ENCODE peak calls at places on chromosomes 12 and 14, in six cellular contexts. H is mesendoderm, R is mesenchymal stem cell, E is neuronal stem cell, F is IMR-90, B is H1. O is an unnamed sample. For H3K36me3, the result is how much of the 10 kb centered on the place peaks cover.

GRCh38 chr12:9634177-9634803 is 26.6 kb upstream of the KLRB1 start:
- DNase-seq in H (peak), R (peak), E (peak), F (peak), B (peak), O (peak)

GRCh38 chr14:74506408-74506807 is 12.8 kb downstream of the ISCA2 start:
- DNase-seq in H (no peak), R (no peak), E (no peak), F (no peak), B (peak), O (no peak)

GRCh38 chr14:104297313-104297704 is 158.9 kb downstream of the KIF26A start:
- DNase-seq in H (no peak), R (no peak), E (no peak), F (no peak), B (no peak), O (no peak)

GRCh38 chr12:62259311-62259992 is 752 bp upstream of the USP15 start:
- DNase-seq in H (no peak), R (no peak), E (no peak), F (no peak), B (no peak), O (no peak)

GRCh38 chr12:67833602-67834001 is 155.6 kb upstream of the IFNG-AS1 start:
- DNase-seq in H (no peak), R (no peak), E (no peak), F (no peak), B (no peak), O (no peak)

GRCh38 chr14:59582161-59582560 is 5.5 kb upstream of the CCDC175 start:
- DNase-seq in H (no peak), R (peak), E (no peak), F (no peak), B (no peak), O (no peak)

GRCh38 chr14:92582706-92583452 is 69.3 kb downstream of the RIN3 start:
- DNase-seq in H (no peak), R (no peak), E (no peak), F (no peak), B (no peak), O (no peak)

GRCh38 chr14:90288646-90289355 is 32.4 kb downstream of the PSMC1 start:
- DNase-seq in H (no peak), R (no peak), E (no peak), F (peak), B (no peak), O (no peak)

GRCh38 chr14:95250936-95251335 is 68.8 kb downstream of the CLMN start:
- DNase-seq in H (no peak), R (no peak), E (no peak), F (no peak), B (no peak), O (no peak)

GRCh38 chr14:101927859-101928258 is 36.5 kb upstream of the DYNC1H1 start:
- DNase-seq in H (no peak), R (peak), E (no peak), F (peak), B (no peak), O (peak)

GRCh38 chr12:27095346-27095745 is 13.0 kb upstream of the C12orf71 start:
- DNase-seq in H (no peak), R (no peak), E (no peak), F (no peak), B (no peak), O (no peak)

GRCh38 chr12:27105746-27106536 is 23.6 kb upstream of the C12orf71 start:
- DNase-seq in H (no peak), R (peak), E (no peak), F (no peak), B (no peak), O (no peak)

GRCh38 chr12:27096420-27096819 is 14.0 kb upstream of the C12orf71 start:
- DNase-seq in H (no peak), R (no peak), E (no peak), F (peak), B (no peak), O (no peak)

GRCh38 chr12:27104546-27104945 is 22.2 kb upstream of the C12orf71 start:
- DNase-seq in H (no peak), R (peak), E (no peak), F (peak), B (no peak), O (no peak)

GRCh38 chr12:27101290-27101689 is 18.9 kb upstream of the C12orf71 start:
- DNase-seq in H (no peak), R (no peak), E (no peak), F (peak), B (no peak), O (no peak)
- H3K36me3 ChIP-seq in H (under half), R (under half), E (under half), F (under half), B (under half), O (under half)

DNA sequence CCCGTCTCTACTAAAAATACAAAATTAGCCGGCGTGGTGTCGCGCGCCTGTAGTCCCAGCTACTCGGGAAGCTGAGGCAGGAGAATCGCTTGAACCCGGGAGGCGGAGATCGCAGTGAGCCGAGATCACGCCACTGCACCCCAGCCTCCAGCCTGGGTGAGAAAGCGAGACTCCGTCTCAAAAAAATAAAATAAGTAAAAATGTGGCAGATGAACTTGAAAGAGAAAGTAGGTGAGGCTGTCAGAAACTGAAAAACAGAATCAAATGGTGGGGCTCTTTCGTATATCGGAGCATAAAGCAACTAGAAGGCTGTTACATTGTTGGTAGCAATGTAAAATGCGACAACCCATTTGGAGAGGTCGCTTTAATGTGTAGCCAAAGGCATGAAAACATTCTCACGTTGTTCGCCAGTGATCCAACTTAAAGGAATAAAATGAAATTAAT is 767 bp upstream of the CCNT1 start:
- DNase-seq in H (peak), R (peak), E (peak), F (peak), B (no peak), O (peak)
- H3K18ac ChIP-seq in H (no peak), R (peak), E (no peak), F (no peak), B (no peak), O (no peak)

GRCh38 chr12:47790676-47791350 is 17.8 kb downstream of the SLC48A1 start:
- DNase-seq in H (no peak), R (no peak), E (no peak), F (no peak), B (no peak), O (no peak)
- H3K36me3 ChIP-seq in H (under half), R (half or more), E (half or more), F (half or more), B (under half), O (half or more)

DNA sequence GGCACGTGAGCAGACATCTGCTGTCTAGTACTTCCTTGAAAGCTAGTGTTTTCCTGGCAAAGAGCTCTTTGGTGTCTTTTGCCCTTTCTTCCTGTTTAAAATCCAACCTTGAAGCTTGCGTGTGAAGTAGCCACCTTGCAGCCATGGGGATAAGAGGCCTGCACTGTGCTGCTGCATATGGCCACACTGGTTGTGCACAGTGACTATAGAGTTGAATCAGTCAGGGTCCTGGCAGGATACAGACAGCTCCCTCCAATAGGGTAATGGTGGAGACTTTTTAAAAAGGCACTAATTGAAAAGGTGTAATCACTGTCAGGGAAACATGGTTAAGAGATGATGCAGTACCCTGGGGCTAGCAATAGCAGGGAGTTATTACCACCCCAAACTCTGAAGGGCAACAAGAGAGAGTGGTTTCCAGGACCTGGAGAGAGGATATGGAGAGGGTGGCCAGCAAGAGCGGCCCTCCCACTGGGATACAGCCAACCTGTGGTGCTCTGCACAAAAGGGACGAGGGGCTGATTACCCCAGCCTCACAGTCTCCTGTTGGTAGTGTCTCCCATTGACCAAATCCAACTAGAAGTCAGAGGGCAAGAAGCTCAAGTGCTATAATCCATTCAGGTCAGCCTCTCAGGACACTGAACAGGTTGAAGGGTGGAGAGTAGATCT is 4.8 kb upstream of the GLT8D2 start:
- DNase-seq in H (peak), R (no peak), E (no peak), F (no peak), B (peak), O (no peak)
- H3K18ac ChIP-seq in H (no peak), R (no peak), E (no peak), F (no peak), B (peak), O (no peak)

DNA sequence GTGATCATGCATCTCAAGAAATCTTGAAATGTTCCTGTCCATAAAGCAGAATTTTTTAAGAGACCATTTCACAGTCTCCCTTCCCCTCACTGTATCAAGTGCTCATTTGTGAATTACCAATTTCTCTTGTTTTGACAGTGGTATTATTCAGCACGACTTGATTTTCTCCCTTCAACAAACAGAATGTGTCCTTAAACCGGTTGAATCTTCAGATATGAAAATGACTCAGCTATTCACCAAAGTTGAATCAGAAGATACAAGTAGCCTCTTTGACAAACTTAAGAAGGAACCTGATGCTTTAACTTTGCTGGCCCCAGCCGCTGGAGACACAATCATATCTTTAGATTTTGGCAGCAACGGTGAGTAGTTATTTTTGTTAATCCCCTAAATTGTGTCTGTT is 25.5 kb upstream of the SNAPC1 start:
- DNase-seq in H (no peak), R (no peak), E (no peak), F (peak), B (no peak), O (no peak)
- H3K36me3 ChIP-seq in H (under half), R (half or more), E (under half), F (half or more), B (under half), O (under half)

DNA sequence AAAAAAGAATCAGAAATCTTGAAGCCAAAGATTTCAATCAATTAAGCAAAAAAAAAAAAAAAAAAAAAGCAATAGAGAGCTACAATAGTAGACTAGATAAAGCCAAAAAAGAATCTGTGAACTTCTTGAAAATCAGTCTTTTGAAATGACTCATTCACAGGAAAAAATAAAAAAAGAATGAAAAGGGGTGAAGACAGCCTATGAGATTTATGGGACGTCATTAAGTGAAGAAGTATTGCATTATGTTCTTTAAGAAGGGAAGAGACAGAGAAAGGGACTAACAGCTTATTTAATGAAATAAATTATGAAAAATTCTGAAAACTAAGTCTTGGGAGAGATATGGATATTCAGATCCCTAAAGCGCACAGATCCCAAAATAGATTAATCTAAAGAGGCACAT is 103.8 kb downstream of the ACSS3 start:
- DNase-seq in H (no peak), R (peak), E (no peak), F (no peak), B (no peak), O (no peak)
- H3K18ac ChIP-seq in H (no peak), R (no peak), E (no peak), F (no peak), B (no peak), O (no peak)

GRCh38 chr14:20294636-20295035 is 11.1 kb downstream of the TTC5 start:
- DNase-seq in H (no peak), R (no peak), E (no peak), F (no peak), B (no peak), O (no peak)

GRCh38 chr14:20295067-20295466 is 10.7 kb downstream of the TTC5 start:
- DNase-seq in H (no peak), R (no peak), E (no peak), F (no peak), B (no peak), O (no peak)
- H3K36me3 ChIP-seq in H (under half), R (half or more), E (under half), F (under half), B (under half), O (under half)

DNA sequence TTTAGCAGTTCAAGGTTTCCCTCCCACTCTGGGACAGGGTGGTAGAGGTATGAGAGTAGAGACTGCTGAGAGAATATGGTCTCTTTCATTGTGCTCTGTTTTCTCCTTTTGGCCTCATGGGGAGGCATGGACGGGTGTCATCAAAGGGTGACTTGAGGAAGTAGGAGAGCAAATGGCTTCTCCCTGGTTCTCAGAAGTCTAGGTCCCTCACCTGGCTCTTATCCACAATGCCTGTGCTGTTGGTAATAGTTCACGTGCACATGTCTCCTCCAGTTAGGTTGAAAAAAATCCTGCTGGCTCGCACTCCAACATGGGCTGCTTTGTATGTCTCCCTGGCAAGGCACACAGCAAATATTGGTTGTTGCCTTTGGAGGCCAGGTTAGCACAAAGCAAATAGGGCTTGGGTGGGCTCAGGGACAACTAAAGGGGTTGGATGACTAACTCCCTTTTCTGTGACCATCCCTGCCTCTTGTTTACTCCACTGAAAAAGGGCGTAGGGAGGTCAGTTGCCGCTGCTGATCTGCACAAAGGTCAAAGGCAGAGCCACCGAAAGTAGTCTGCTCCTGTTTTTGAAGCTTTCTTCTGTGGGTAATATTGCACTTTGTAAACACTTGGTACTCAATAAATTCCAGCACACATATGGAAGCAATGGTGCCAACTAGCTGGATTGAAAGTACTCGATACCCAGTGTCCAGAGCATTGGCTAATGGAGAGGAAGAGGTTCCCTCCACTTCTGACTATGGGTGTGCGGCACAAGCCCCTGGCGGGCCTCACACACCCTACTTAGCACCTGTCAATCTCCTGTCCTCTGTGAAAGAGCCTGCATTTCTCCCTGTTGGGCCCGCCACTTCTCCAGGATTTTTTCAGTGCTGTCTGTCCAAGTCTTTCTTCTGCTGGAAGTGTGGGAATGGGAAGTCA is 121.8 kb downstream of the SLC38A6 start:
- DNase-seq in H (peak), R (no peak), E (no peak), F (no peak), B (peak), O (no peak)
- H3K18ac ChIP-seq in H (peak), R (peak), E (no peak), F (peak), B (peak), O (no peak)

O was measured in trophoblast cell.